ENCODE peak calls at places on chromosomes 6 and 20, in six cellular contexts. One of them, this sample, is unnamed. For H3K4me1 and H3K27me3, the result is how much of the 10 kb centered on the place peaks cover.

GRCh38 chr20:64010711-64011237 is 25.2 kb upstream of the C20orf204 start:
- DNase-seq in stomach: no peak
- DNase-seq in CD8-positive, alpha-beta memory T cell: no peak
- DNase-seq in psoas muscle: no peak
- DNase-seq in left ventricle myocardium inferior: no peak
- DNase-seq in IMR-90: peak
- DNase-seq in this sample: no peak

GRCh38 chr6:166775180-166775922 is 148.3 kb upstream of the RPS6KA2 start:
- DNase-seq in CD8-positive, alpha-beta memory T cell: peak
- DNase-seq in IMR-90: peak
- DNase-seq in stomach: peak
- DNase-seq in left ventricle myocardium inferior: no peak
- DNase-seq in psoas muscle: no peak
- DNase-seq in this sample: peak

GRCh38 chr6:122676688-122677087 is 66.5 kb downstream of the PKIB start:
- DNase-seq in psoas muscle: no peak
- DNase-seq in IMR-90: no peak
- DNase-seq in CD8-positive, alpha-beta memory T cell: no peak
- DNase-seq in stomach: no peak
- DNase-seq in left ventricle myocardium inferior: no peak
- DNase-seq in this sample: no peak

GRCh38 chr6:42013134-42013516 is 37.2 kb upstream of the TAF8 start:
- DNase-seq in stomach: no peak
- DNase-seq in IMR-90: peak
- DNase-seq in left ventricle myocardium inferior: no peak
- DNase-seq in CD8-positive, alpha-beta memory T cell: no peak
- DNase-seq in psoas muscle: no peak
- DNase-seq in this sample: no peak

GRCh38 chr20:50020283-50020682 is 37.5 kb downstream of the SNAI1 start:
- DNase-seq in left ventricle myocardium inferior: no peak
- DNase-seq in IMR-90: peak
- DNase-seq in stomach: no peak
- DNase-seq in psoas muscle: no peak
- DNase-seq in CD8-positive, alpha-beta memory T cell: no peak
- DNase-seq in this sample: no peak

GRCh38 chr20:63697868-63698545 is 1.6 kb downstream of the TNFRSF6B start:
- DNase-seq in stomach: no peak
- DNase-seq in CD8-positive, alpha-beta memory T cell: no peak
- DNase-seq in IMR-90: no peak
- DNase-seq in left ventricle myocardium inferior: no peak
- DNase-seq in psoas muscle: peak
- DNase-seq in this sample: no peak

GRCh38 chr6:126056355-126057004 is 70.1 kb downstream of the TRMT11 start:
- DNase-seq in stomach: no peak
- DNase-seq in CD8-positive, alpha-beta memory T cell: no peak
- DNase-seq in left ventricle myocardium inferior: no peak
- DNase-seq in IMR-90: no peak
- DNase-seq in psoas muscle: no peak
- DNase-seq in this sample: no peak

GRCh38 chr20:38196016-38196415 is 30.9 kb upstream of the TGM2 start:
- DNase-seq in psoas muscle: no peak
- DNase-seq in IMR-90: no peak
- DNase-seq in stomach: no peak
- DNase-seq in CD8-positive, alpha-beta memory T cell: no peak
- DNase-seq in left ventricle myocardium inferior: no peak
- DNase-seq in this sample: no peak

GRCh38 chr6:154218336-154218735 is 138.3 kb downstream of the IPCEF1 start:
- DNase-seq in CD8-positive, alpha-beta memory T cell: no peak
- DNase-seq in left ventricle myocardium inferior: no peak
- DNase-seq in psoas muscle: no peak
- DNase-seq in IMR-90: no peak
- DNase-seq in stomach: no peak
- DNase-seq in this sample: no peak

GRCh38 chr6:33794910-33795615 is 6.1 kb upstream of the LEMD2 start:
- DNase-seq in CD8-positive, alpha-beta memory T cell: no peak
- DNase-seq in stomach: no peak
- DNase-seq in left ventricle myocardium inferior: no peak
- DNase-seq in IMR-90: no peak
- DNase-seq in psoas muscle: no peak
- DNase-seq in this sample: no peak

GRCh38 chr6:135902756-135903331 is 51.3 kb downstream of the PDE7B start:
- DNase-seq in left ventricle myocardium inferior: no peak
- DNase-seq in CD8-positive, alpha-beta memory T cell: no peak
- DNase-seq in stomach: no peak
- DNase-seq in psoas muscle: no peak
- DNase-seq in IMR-90: no peak
- DNase-seq in this sample: no peak

GRCh38 chr20:64114356-64114971 is 7.1 kb upstream of the NPBWR2 start:
- DNase-seq in stomach: peak
- DNase-seq in CD8-positive, alpha-beta memory T cell: no peak
- DNase-seq in psoas muscle: peak
- DNase-seq in left ventricle myocardium inferior: no peak
- DNase-seq in IMR-90: no peak
- DNase-seq in this sample: no peak

GRCh38 chr20:22577515-22578220 is 6.7 kb downstream of the FOXA2 start:
- DNase-seq in stomach: peak
- DNase-seq in CD8-positive, alpha-beta memory T cell: no peak
- DNase-seq in left ventricle myocardium inferior: no peak
- DNase-seq in IMR-90: no peak
- DNase-seq in psoas muscle: no peak
- DNase-seq in this sample: no peak

GRCh38 chr6:10555625-10556309 is 34.6 kb downstream of the GCNT2 start:
- DNase-seq in stomach: peak
- DNase-seq in CD8-positive, alpha-beta memory T cell: no peak
- DNase-seq in left ventricle myocardium inferior: peak
- DNase-seq in IMR-90: peak
- DNase-seq in psoas muscle: peak
- DNase-seq in this sample: no peak

GRCh38 chr20:50172347-50173013 is 18.1 kb upstream of the CEBPB start:
- DNase-seq in CD8-positive, alpha-beta memory T cell: no peak
- DNase-seq in stomach: peak
- DNase-seq in psoas muscle: peak
- DNase-seq in left ventricle myocardium inferior: peak
- DNase-seq in IMR-90: peak
- DNase-seq in this sample: no peak

GRCh38 chr6:43036712-43037111 is 15.3 kb downstream of the RRP36 start:
- DNase-seq in CD8-positive, alpha-beta memory T cell: no peak
- DNase-seq in psoas muscle: no peak
- DNase-seq in IMR-90: no peak
- DNase-seq in stomach: no peak
- DNase-seq in left ventricle myocardium inferior: no peak
- DNase-seq in this sample: no peak

GRCh38 chr6:97705568-97705967 is 422.6 kb upstream of the MMS22L start:
- DNase-seq in CD8-positive, alpha-beta memory T cell: no peak
- DNase-seq in left ventricle myocardium inferior: no peak
- DNase-seq in stomach: no peak
- DNase-seq in IMR-90: peak
- DNase-seq in psoas muscle: no peak
- DNase-seq in this sample: no peak

GRCh38 chr20:47276856-47277541 is 79.5 kb downstream of the ZMYND8 start:
- DNase-seq in left ventricle myocardium inferior: peak
- DNase-seq in IMR-90: peak
- DNase-seq in stomach: peak
- DNase-seq in CD8-positive, alpha-beta memory T cell: no peak
- DNase-seq in psoas muscle: peak
- DNase-seq in this sample: no peak

GRCh38 chr6:41527721-41528408 is 18.3 kb upstream of the FOXP4 start:
- DNase-seq in psoas muscle: no peak
- DNase-seq in IMR-90: peak
- DNase-seq in left ventricle myocardium inferior: no peak
- DNase-seq in CD8-positive, alpha-beta memory T cell: no peak
- DNase-seq in stomach: peak
- DNase-seq in this sample: no peak

GRCh38 chr6:42190784-42191183 is 4.0 kb downstream of the GUCA1B start:
- DNase-seq in left ventricle myocardium inferior: no peak
- DNase-seq in stomach: no peak
- DNase-seq in psoas muscle: no peak
- DNase-seq in IMR-90: peak
- DNase-seq in CD8-positive, alpha-beta memory T cell: no peak
- DNase-seq in this sample: no peak

DNA sequence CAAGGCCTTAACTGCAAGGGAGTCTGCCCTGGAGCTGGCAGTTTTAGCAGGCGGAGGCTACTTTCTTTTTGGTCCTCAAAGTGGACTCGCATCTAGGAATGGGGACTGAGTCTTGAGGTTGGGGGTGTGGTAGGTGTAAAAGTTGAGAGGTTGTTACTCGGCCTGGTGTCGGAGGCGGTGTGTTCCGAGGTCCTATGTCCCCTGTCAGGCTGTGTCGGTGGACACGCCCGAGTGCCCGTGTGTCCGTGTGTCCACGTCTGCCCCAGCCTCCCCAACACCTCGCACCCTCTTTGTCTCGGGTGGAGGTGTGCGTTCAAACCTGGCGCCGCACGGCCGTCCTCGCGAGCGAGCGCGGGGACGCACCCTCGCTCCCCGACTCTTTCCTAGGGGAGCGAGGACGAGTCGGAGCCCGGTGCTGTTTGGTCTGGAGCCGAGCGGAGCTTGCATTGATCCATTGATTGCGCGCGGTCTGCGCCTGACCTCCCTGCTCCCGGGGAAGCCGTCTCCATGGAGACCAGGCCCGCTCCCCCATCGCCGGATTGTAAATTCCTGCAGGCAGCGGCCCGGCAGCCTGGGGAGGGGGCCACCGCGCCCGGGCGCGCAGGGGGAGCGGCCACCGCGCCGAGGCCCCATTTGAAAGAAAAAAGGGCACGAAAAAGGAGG is 464 bp upstream of the SCUBE3 start:
- DNase-seq in IMR-90: no peak
- DNase-seq in left ventricle myocardium inferior: no peak
- DNase-seq in stomach: no peak
- DNase-seq in psoas muscle: no peak
- DNase-seq in CD8-positive, alpha-beta memory T cell: no peak
- DNase-seq in this sample: no peak
- H3K4me3 ChIP-seq in IMR-90: peak
- H3K4me3 ChIP-seq in left ventricle myocardium inferior: peak
- H3K4me3 ChIP-seq in stomach: peak
- H3K4me3 ChIP-seq in psoas muscle: peak
- H3K4me3 ChIP-seq in CD8-positive, alpha-beta memory T cell: peak
- H3K4me3 ChIP-seq in this sample: no peak

GRCh38 chr20:45345104-45345936 is 2.9 kb downstream of the SDC4 start:
- DNase-seq in stomach: peak
- DNase-seq in psoas muscle: no peak
- DNase-seq in left ventricle myocardium inferior: no peak
- DNase-seq in CD8-positive, alpha-beta memory T cell: no peak
- DNase-seq in IMR-90: no peak
- DNase-seq in this sample: no peak

GRCh38 chr20:45343867-45344721 is 4.1 kb downstream of the SDC4 start:
- DNase-seq in CD8-positive, alpha-beta memory T cell: no peak
- DNase-seq in IMR-90: peak
- DNase-seq in left ventricle myocardium inferior: no peak
- DNase-seq in stomach: peak
- DNase-seq in psoas muscle: peak
- DNase-seq in this sample: no peak

GRCh38 chr20:45341939-45342862 is 6.0 kb downstream of the SDC4 start:
- DNase-seq in CD8-positive, alpha-beta memory T cell: no peak
- DNase-seq in stomach: peak
- DNase-seq in psoas muscle: peak
- DNase-seq in left ventricle myocardium inferior: peak
- DNase-seq in IMR-90: peak
- DNase-seq in this sample: no peak

GRCh38 chr20:45342863-45343444 is 5.3 kb downstream of the SDC4 start:
- DNase-seq in IMR-90: no peak
- DNase-seq in left ventricle myocardium inferior: no peak
- DNase-seq in CD8-positive, alpha-beta memory T cell: no peak
- DNase-seq in stomach: no peak
- DNase-seq in psoas muscle: no peak
- DNase-seq in this sample: no peak

DNA sequence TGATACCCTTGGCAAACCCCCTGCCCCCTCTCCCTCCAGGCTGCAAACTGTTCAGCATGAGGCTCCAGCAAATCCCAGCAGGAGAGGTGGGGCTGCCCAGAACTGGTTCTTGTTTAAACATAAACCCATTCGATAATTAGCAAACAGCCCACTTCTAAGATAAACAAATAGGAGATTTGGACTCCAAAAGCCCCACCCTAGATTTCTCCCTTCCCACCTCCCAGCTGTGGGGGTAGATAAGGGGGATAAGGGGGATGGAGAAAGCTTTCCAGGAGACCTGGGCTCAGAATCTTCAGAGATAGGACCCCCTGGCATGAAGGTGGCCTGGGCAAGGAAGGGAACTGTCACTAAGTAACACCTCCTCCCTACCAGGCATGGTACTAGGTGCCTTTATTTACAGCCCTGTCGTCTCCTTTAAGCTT is 4.8 kb downstream of the SDC4 start:
- DNase-seq in psoas muscle: no peak
- DNase-seq in CD8-positive, alpha-beta memory T cell: no peak
- DNase-seq in IMR-90: no peak
- DNase-seq in stomach: peak
- DNase-seq in left ventricle myocardium inferior: no peak
- DNase-seq in this sample: no peak
- H3K4me1 ChIP-seq in psoas muscle: half or more
- H3K4me1 ChIP-seq in CD8-positive, alpha-beta memory T cell: under half
- H3K4me1 ChIP-seq in IMR-90: half or more
- H3K4me1 ChIP-seq in stomach: half or more
- H3K4me1 ChIP-seq in left ventricle myocardium inferior: half or more
- H3K4me1 ChIP-seq in this sample: under half

DNA sequence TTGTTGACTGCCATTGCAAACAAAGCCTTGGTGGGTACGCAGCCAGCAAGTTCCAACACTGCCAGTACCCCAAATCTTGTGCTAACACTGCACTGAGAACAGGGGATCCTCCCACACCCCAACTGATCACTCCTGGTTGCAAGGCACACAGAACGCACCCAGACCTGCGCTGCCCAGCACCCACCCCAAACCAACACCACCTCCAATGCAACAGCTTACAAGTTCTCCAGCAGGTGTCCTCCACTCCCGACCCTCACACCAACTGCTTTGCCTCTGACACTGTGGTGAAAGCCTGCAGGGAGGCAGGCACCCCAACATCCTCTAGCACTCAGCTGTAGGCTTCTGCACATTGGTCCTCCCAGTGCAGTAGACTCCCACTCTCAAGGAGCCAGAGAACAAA is 39.3 kb upstream of the EYS start:
- DNase-seq in IMR-90: no peak
- DNase-seq in psoas muscle: no peak
- DNase-seq in left ventricle myocardium inferior: no peak
- DNase-seq in CD8-positive, alpha-beta memory T cell: no peak
- DNase-seq in stomach: no peak
- DNase-seq in this sample: no peak
- H3K27me3 ChIP-seq in IMR-90: under half
- H3K27me3 ChIP-seq in psoas muscle: under half
- H3K27me3 ChIP-seq in left ventricle myocardium inferior: under half
- H3K27me3 ChIP-seq in CD8-positive, alpha-beta memory T cell: under half
- H3K27me3 ChIP-seq in stomach: under half
- H3K27me3 ChIP-seq in this sample: under half

DNA sequence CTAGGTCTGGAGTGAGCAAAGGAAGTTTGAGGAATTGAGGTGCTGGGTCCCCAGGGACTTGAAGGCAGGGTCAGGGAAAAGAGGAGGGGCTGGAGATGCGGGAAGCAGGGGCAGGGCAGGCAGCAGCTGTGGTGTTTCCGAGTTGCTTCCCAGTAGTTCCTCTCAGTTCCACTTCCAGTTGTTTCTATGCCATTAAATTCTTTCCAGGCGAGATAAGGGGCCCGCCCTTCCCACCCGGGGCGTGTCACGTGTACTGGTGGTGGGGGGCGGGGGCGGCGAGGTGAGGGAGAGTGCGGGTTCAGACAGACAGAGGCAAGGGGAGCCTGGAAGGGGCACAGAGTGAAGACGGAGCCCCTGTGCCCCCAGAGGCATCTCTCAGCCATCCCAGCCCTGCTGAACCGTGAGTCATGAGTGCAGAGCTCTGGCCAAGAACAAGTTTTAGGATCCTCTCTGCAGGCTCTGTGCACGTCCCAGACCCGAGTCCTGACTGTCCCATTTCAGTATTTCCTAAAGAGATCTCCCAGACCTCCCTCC is 977 bp downstream of the TNXB start:
- DNase-seq in left ventricle myocardium inferior: peak
- DNase-seq in IMR-90: peak
- DNase-seq in CD8-positive, alpha-beta memory T cell: no peak
- DNase-seq in stomach: peak
- DNase-seq in psoas muscle: peak
- DNase-seq in this sample: no peak
- H3K4me3 ChIP-seq in left ventricle myocardium inferior: peak
- H3K4me3 ChIP-seq in IMR-90: no peak
- H3K4me3 ChIP-seq in CD8-positive, alpha-beta memory T cell: no peak
- H3K4me3 ChIP-seq in stomach: peak
- H3K4me3 ChIP-seq in psoas muscle: peak
- H3K4me3 ChIP-seq in this sample: no peak